ENCODE peak calls at places on chromosomes 13 and 19, in eight cellular contexts. I is suprapubic skin, Y is stomach, S is transverse colon, V is breast epithelium, M is HCT116, B is esophagus muscularis mucosa, F is spleen. P is an unnamed sample.

GRCh38 chr13:33554919-33555791 is 262.8 kb upstream of the RFC3 start:
- DNase-seq in I (no peak), V (no peak), Y (no peak), S (no peak), M (no peak), B (no peak), F (no peak), P (no peak)

GRCh38 chr19:31667106-31667505 is 317.9 kb upstream of the TSHZ3 start:
- DNase-seq in M (no peak), F (no peak), V (no peak), B (peak; percentile 57), S (no peak), Y (no peak), I (no peak), P (no peak)

GRCh38 chr19:6475321-6476108 is 6.1 kb downstream of the DENND1C start:
- DNase-seq in Y (no peak), S (no peak), B (no peak), M (no peak), I (no peak), V (no peak), F (no peak), P (peak; percentile 32)

GRCh38 chr19:7211191-7211988 is 82.8 kb downstream of the INSR start:
- DNase-seq in S (no peak), V (no peak), Y (peak; percentile 74), I (no peak), B (no peak), M (no peak), F (peak; percentile 79), P (no peak)

GRCh38 chr13:27636624-27637288 is 15.1 kb downstream of the POLR1D start:
- DNase-seq in F (no peak), B (no peak), V (no peak), M (no peak), Y (no peak), S (no peak), I (no peak), P (no peak)

GRCh38 chr13:56352356-56352755 is 788.4 kb upstream of the PRR20A start:
- DNase-seq in M (no peak), B (no peak), V (no peak), F (no peak), S (no peak), Y (no peak), I (no peak), P (no peak)

GRCh38 chr13:95128045-95128643 is 173.1 kb downstream of the ABCC4 start:
- DNase-seq in V (no peak), F (no peak), B (no peak), Y (peak; percentile 52), M (no peak), I (no peak), S (no peak), P (no peak)

GRCh38 chr19:45303269-45304060 is 19.2 kb downstream of the CKM start:
- DNase-seq in S (no peak), Y (no peak), V (no peak), M (no peak), B (no peak), F (no peak), I (no peak), P (no peak)

GRCh38 chr19:13195678-13196077 is 45.5 kb downstream of the IER2 start:
- DNase-seq in B (no peak), Y (peak; percentile 83), S (peak; percentile 85), V (no peak), F (peak; percentile 85), M (no peak), I (no peak), P (peak; percentile 68)

GRCh38 chr13:44141725-44142539 is 231.7 kb upstream of the SERP2 start:
- DNase-seq in F (peak; percentile 100), I (peak; percentile 98), Y (peak; percentile 99), B (peak; percentile 99), M (peak; percentile 85), V (peak; percentile 97), S (peak; percentile 99), P (peak; percentile 98)

GRCh38 chr13:44142540-44142867 is 231.1 kb upstream of the SERP2 start:
- DNase-seq in F (peak; percentile 78), V (no peak), S (no peak), Y (no peak), I (no peak), B (no peak), M (no peak), P (no peak)

GRCh38 chr13:44141213-44141724 is 232.4 kb upstream of the SERP2 start:
- DNase-seq in I (no peak), M (no peak), Y (no peak), B (no peak), V (peak; percentile 27), S (no peak), F (no peak), P (peak; percentile 52)

GRCh38 chr13:44142911-44143665 is 230.5 kb upstream of the SERP2 start:
- DNase-seq in S (no peak), I (no peak), V (no peak), F (no peak), B (no peak), Y (no peak), M (peak; percentile 47), P (no peak)

GRCh38 chr13:44140146-44140545 is 233.5 kb upstream of the SERP2 start:
- DNase-seq in S (peak; percentile 62), Y (peak; percentile 62), F (no peak), I (no peak), M (no peak), V (no peak), B (no peak), P (no peak)
- TF ChIP-seq POLR2AphosphoS5 in S (no peak), Y (peak; percentile 26), F (no peak), I (no peak), M (no peak), V (no peak), B (no peak), P (no peak)

GRCh38 chr13:112928020-112928931 is 40.7 kb upstream of the MCF2L start:
- DNase-seq in S (no peak), V (no peak), F (no peak), B (no peak), I (no peak), M (no peak), Y (no peak), P (peak; percentile 65)

GRCh38 chr13:112923962-112924361 is 45.1 kb upstream of the MCF2L start:
- DNase-seq in B (no peak), I (no peak), V (no peak), Y (no peak), M (no peak), F (no peak), S (no peak), P (no peak)

GRCh38 chr13:112926993-112927392 is 42.0 kb upstream of the MCF2L start:
- DNase-seq in M (no peak), V (no peak), S (no peak), Y (no peak), B (no peak), I (no peak), F (no peak), P (no peak)

GRCh38 chr13:112924365-112924764 is 44.6 kb upstream of the MCF2L start:
- DNase-seq in S (no peak), I (no peak), Y (no peak), F (no peak), V (no peak), M (no peak), B (no peak), P (no peak)

GRCh38 chr13:112926003-112926402 is 43.0 kb upstream of the MCF2L start:
- DNase-seq in M (no peak), S (no peak), F (no peak), Y (no peak), V (no peak), I (no peak), B (no peak), P (no peak)
- H3K4me3 ChIP-seq in M (no peak overlapping the region), S (no peak overlapping the region), F (no peak overlapping the region), Y (no peak overlapping the region), V (no peak overlapping the region), I (no peak overlapping the region), B (no peak overlapping the region), P (no peak overlapping the region)

GRCh38 chr19:40717325-40717879 is 490 bp downstream of the ITPKC start:
- DNase-seq in M (no peak), S (no peak), V (peak; percentile 49), I (peak; percentile 85), Y (no peak), B (no peak), F (no peak), P (no peak)

GRCh38 chr19:40716655-40717324 is at the start of the genes COQ8B and ITPKC:
- DNase-seq in Y (peak; percentile 100), B (peak; percentile 100), V (peak; percentile 99), I (peak; percentile 100), S (peak; percentile 100), F (peak; percentile 100), M (peak; percentile 95), P (peak; percentile 99)

GRCh38 chr19:40716031-40716654 is 543 bp downstream of the COQ8B start:
- DNase-seq in I (peak; percentile 87), Y (no peak), M (peak; percentile 72), F (peak; percentile 76), S (no peak), V (no peak), B (no peak), P (no peak)

GRCh38 chr19:40714519-40715299 is 2.0 kb downstream of the COQ8B start:
- DNase-seq in S (peak; percentile 97), B (peak; percentile 98), F (peak; percentile 98), Y (peak; percentile 95), I (peak; percentile 97), V (peak; percentile 92), M (no peak), P (peak; percentile 98)

GRCh38 chr19:40713939-40714338 is 2.7 kb downstream of the COQ8B start:
- DNase-seq in S (no peak), V (no peak), M (no peak), F (peak; percentile 71), Y (no peak), B (no peak), I (no peak), P (no peak)
- TF ChIP-seq POLR2A in S (no peak), V (no peak), M (no peak), F (no peak), Y (no peak), B (no peak), I (no peak), P (no peak)

GRCh38 chr19:2540646-2541454 is 64.9 kb downstream of the GADD45B start:
- DNase-seq in F (peak; percentile 80), V (peak; percentile 98), B (peak; percentile 97), S (peak; percentile 82), M (peak; percentile 90), I (peak; percentile 93), Y (peak; percentile 89), P (peak; percentile 92)
- TF ChIP-seq POLR2AphosphoS5 in F (peak; percentile 71), V (peak; percentile 90), B (peak; percentile 90), S (peak; percentile 63), M (peak; percentile 74), I (peak; percentile 61), Y (peak; percentile 86), P (peak; percentile 74)

GRCh38 chr19:9935409-9936062 is 779 bp downstream of the OLFM2 start:
- DNase-seq in V (no peak), F (no peak), B (no peak), Y (no peak), I (peak; percentile 64), S (no peak), M (no peak), P (peak; percentile 50)
- H3K4me3 ChIP-seq in V (peak overlapping the region; percentile 75), F (no peak overlapping the region), B (peak overlapping the region; percentile 45), Y (peak overlapping the region; percentile 39), I (peak overlapping the region; percentile 59), S (peak overlapping the region; percentile 25), M (peak overlapping the region; percentile 69), P (no peak overlapping the region)

GRCh38 chr19:2186071-2186846 is 22.5 kb downstream of the DOT1L start:
- DNase-seq in M (no peak), V (peak; percentile 47), B (peak; percentile 95), S (peak; percentile 69), I (peak; percentile 88), F (no peak), Y (peak; percentile 39), P (peak; percentile 83)
- TF ChIP-seq POLR2A in M (no peak), V (no peak), B (no peak), S (no peak), I (no peak), F (no peak), Y (no peak), P (peak; percentile 46)

P was measured in upper lobe of left lung.